ENCODE peak calls at places on chromosomes 11 and 22, in four cellular contexts. N, U, D and T are unnamed samples.

GRCh38 chr11:131108780-131109179 is 192.5 kb upstream of the SNX19 start:
- DNase-seq in N (no peak), U (no peak), D (no peak), T (no peak)

GRCh38 chr11:61555051-61555969 is 25.6 kb downstream of the SYT7 start:
- DNase-seq in N (no peak), U (peak; percentile 72), D (no peak), T (peak; percentile 52)

GRCh38 chr11:133007020-133007584 is 525.2 kb downstream of the OPCML start:
- DNase-seq in N (no peak), U (no peak), D (no peak), T (no peak)

GRCh38 chr11:1896895-1897294 is 5.2 kb upstream of the PRR33 start:
- DNase-seq in N (no peak), U (no peak), D (no peak), T (no peak)

GRCh38 chr11:15906481-15907035 is 449.8 kb downstream of the SOX6 start:
- DNase-seq in N (no peak), U (no peak), D (no peak), T (no peak)

GRCh38 chr22:45976351-45977002 is 485 bp downstream of the WNT7B start:
- DNase-seq in N (no peak), U (no peak), D (no peak), T (no peak)

GRCh38 chr11:87141980-87142514 is 104.3 kb downstream of the TMEM135 start:
- DNase-seq in N (no peak), U (no peak), D (no peak), T (no peak)

GRCh38 chr11:29227816-29228215 is 789.0 kb downstream of the KCNA4 start:
- DNase-seq in N (no peak), U (no peak), D (no peak), T (no peak)

GRCh38 chr11:72831521-72832300 is 17.5 kb downstream of the ATG16L2 start:
- DNase-seq in N (peak; percentile 69), U (peak; percentile 90), D (peak; percentile 63), T (peak; percentile 90)

GRCh38 chr11:73381589-73381988 is 5.4 kb downstream of the RELT start:
- DNase-seq in N (no peak), U (no peak), D (no peak), T (no peak)

GRCh38 chr11:31795706-31796522 is 15.2 kb downstream of the PAX6 start:
- DNase-seq in N (no peak), U (no peak), D (no peak), T (no peak)

GRCh38 chr11:57482782-57483569 is 22.6 kb downstream of the RTN4RL2 start:
- DNase-seq in N (peak; percentile 76), U (peak; percentile 91), D (no peak), T (peak; percentile 76)

GRCh38 chr22:25827415-25827814 is 85.4 kb downstream of the MYO18B start:
- DNase-seq in N (no peak), U (no peak), D (no peak), T (no peak)

GRCh38 chr22:37154925-37155712 is 5.4 kb upstream of the IL2RB start:
- DNase-seq in N (no peak), U (no peak), D (no peak), T (no peak)

GRCh38 chr22:42680648-42681047 is 31.5 kb upstream of the CYB5R3 start:
- DNase-seq in N (no peak), U (no peak), D (no peak), T (peak; percentile 57)

GRCh38 chr11:18723991-18724390 is 2.0 kb downstream of the IGSF22 start:
- DNase-seq in N (no peak), U (no peak), D (no peak), T (no peak)

GRCh38 chr22:17077255-17077654 is 7.5 kb upstream of the IL17RA start:
- DNase-seq in N (no peak), U (no peak), D (no peak), T (no peak)

GRCh38 chr11:134716582-134716981 is 304.5 kb upstream of the B3GAT1 start:
- DNase-seq in N (peak; percentile 54), U (no peak), D (no peak), T (no peak)

GRCh38 chr11:73200256-73200655 is 17.8 kb upstream of the P2RY2 start:
- DNase-seq in N (no peak), U (no peak), D (no peak), T (no peak)

GRCh38 chr11:93613432-93613831 is 48.0 kb upstream of the CEP295 start:
- DNase-seq in N (no peak), U (no peak), D (no peak), T (no peak)

GRCh38 chr11:3087821-3088800 is 30.9 kb upstream of the CARS1 start:
- DNase-seq in N (no peak), U (no peak), D (no peak), T (no peak)

GRCh38 chr22:33873186-33873585 is 47.1 kb downstream of the LARGE1 start:
- DNase-seq in N (no peak), U (no peak), D (no peak), T (no peak)

GRCh38 chr22:42967933-42968332 is 47.0 kb downstream of the PACSIN2 start:
- DNase-seq in N (no peak), U (no peak), D (no peak), T (no peak)

GRCh38 chr11:36148701-36149100 is 140.5 kb downstream of the COMMD9 start:
- DNase-seq in N (no peak), U (no peak), D (no peak), T (no peak)

GRCh38 chr11:71453021-71453910 is at the start of gene NADSYN1:
- DNase-seq in N (peak; percentile 94), U (peak; percentile 95), D (peak; percentile 89), T (peak; percentile 97)
- H3K27ac ChIP-seq in N (peak within 1 kb of the TSS; percentile 92), U (peak within 1 kb of the TSS; percentile 12), D (peak within 1 kb of the TSS; percentile 51), T (peak within 1 kb of the TSS; percentile 66)

GRCh38 chr11:64643927-64644326 is 52.9 kb downstream of the SLC22A12 start:
- DNase-seq in N (no peak), U (no peak), D (no peak), T (no peak)
- TF ChIP-seq EZH2 in N (no peak), U (no peak), D (no peak), T (no peak)

GRCh38 chr22:23305321-23305910 is 125.1 kb downstream of the BCR start:
- DNase-seq in N (no peak), U (no peak), D (no peak), T (no peak)

GRCh38 chr22:23306438-23306921 is 126.2 kb downstream of the BCR start:
- DNase-seq in N (no peak), U (no peak), D (no peak), T (no peak)

GRCh38 chr22:23306926-23307325 is 126.6 kb downstream of the BCR start:
- DNase-seq in N (peak; percentile 2), U (no peak), D (no peak), T (no peak)

GRCh38 chr22:23302171-23303002 is 122.1 kb downstream of the BCR start:
- DNase-seq in N (no peak), U (no peak), D (no peak), T (no peak)

GRCh38 chr22:23305922-23306374 is 125.6 kb downstream of the BCR start:
- DNase-seq in N (no peak), U (no peak), D (no peak), T (peak; percentile 91)
- H3K27ac ChIP-seq in N (no peak overlapping the region), U (no peak overlapping the region), D (no peak overlapping the region), T (no peak overlapping the region)

GRCh38 chr11:44325698-44326097 is 15.8 kb upstream of the ALX4 start:
- DNase-seq in N (no peak), U (no peak), D (no peak), T (no peak)

GRCh38 chr11:44326615-44327475 is 16.9 kb upstream of the ALX4 start:
- DNase-seq in N (no peak), U (no peak), D (no peak), T (peak; percentile 88)

GRCh38 chr11:44329472-44330230 is 19.7 kb upstream of the ALX4 start:
- DNase-seq in N (no peak), U (no peak), D (no peak), T (no peak)

GRCh38 chr11:44324787-44325525 is 15.0 kb upstream of the ALX4 start:
- DNase-seq in N (no peak), U (no peak), D (no peak), T (no peak)

GRCh38 chr11:44327730-44328691 is 18.1 kb upstream of the ALX4 start:
- DNase-seq in N (no peak), U (no peak), D (no peak), T (no peak)
- TF ChIP-seq EZH2 in N (no peak), U (no peak), D (no peak), T (no peak)

GRCh38 chr11:66880484-66881211 is 23.8 kb downstream of the LRFN4 start:
- DNase-seq in N (peak; percentile 86), U (no peak), D (no peak), T (peak; percentile 72)
- H3K27ac ChIP-seq in N (peak overlapping the region; percentile 80), U (peak overlapping the region; percentile 16), D (no peak overlapping the region), T (no peak overlapping the region)

GRCh38 chr11:868802-869201 is 26.1 kb downstream of the TSPAN4 start:
- DNase-seq in N (no peak), U (no peak), D (no peak), T (no peak)

GRCh38 chr11:871472-871871 is 28.8 kb downstream of the TSPAN4 start:
- DNase-seq in N (no peak), U (no peak), D (no peak), T (no peak)

GRCh38 chr11:869399-870126 is 26.9 kb downstream of the TSPAN4 start:
- DNase-seq in N (no peak), U (no peak), D (no peak), T (no peak)

GRCh38 chr11:870418-870817 is 27.8 kb downstream of the TSPAN4 start:
- DNase-seq in N (no peak), U (no peak), D (no peak), T (no peak)

GRCh38 chr11:870127-870413 is 27.4 kb downstream of the TSPAN4 start:
- DNase-seq in N (no peak), U (no peak), D (peak; percentile 24), T (no peak)
- TF ChIP-seq EZH2 in N (no peak), U (no peak), D (no peak), T (no peak)